ENCODE peak calls at places on chromosome 10, in four cellular contexts. L is HepG2, P is WTC11, V is K562. T is an unnamed sample.

GRCh38 chr10:35574924-35575352 is 30.2 kb upstream of the GJD4 start:
- DNase-seq in L (no peak), V (peak; percentile 33), P (peak; percentile 55), T (no peak)

GRCh38 chr10:70715853-70716795 is 43.8 kb downstream of the ADAMTS14 start:
- DNase-seq in V (peak; percentile 94), L (peak; percentile 19), P (no peak), T (peak; percentile 9)

GRCh38 chr10:6843477-6843876 is 263.4 kb upstream of the PRKCQ start:
- DNase-seq in L (no peak), V (peak; percentile 15), P (no peak), T (peak; percentile 1)

GRCh38 chr10:13518076-13518692 is 10.6 kb downstream of the BEND7 start:
- DNase-seq in L (no peak), P (peak; percentile 70), V (peak; percentile 32), T (no peak)

GRCh38 chr10:59678884-59679301 is 30.8 kb downstream of the SLC16A9 start:
- DNase-seq in P (no peak), L (no peak), V (no peak), T (no peak)

GRCh38 chr10:124446830-124447740 is 2.8 kb downstream of the NKX1-2 start:
- DNase-seq in V (no peak), L (no peak), P (peak; percentile 37), T (no peak)

GRCh38 chr10:101155896-101156295 is 24.8 kb downstream of the TLX1 start:
- DNase-seq in P (no peak), V (no peak), L (no peak), T (no peak)

GRCh38 chr10:75542902-75543301 is 111.5 kb downstream of the LRMDA start:
- DNase-seq in V (no peak), P (no peak), L (no peak), T (no peak)

GRCh38 chr10:126469692-126470091 is 81.4 kb upstream of the ADAM12 start:
- DNase-seq in P (no peak), V (no peak), L (no peak), T (no peak)

GRCh38 chr10:97328646-97329453 is 5.7 kb downstream of the FRAT2 start:
- DNase-seq in P (no peak), L (peak; percentile 90), V (no peak), T (no peak)

GRCh38 chr10:122323941-122324675 is 50.4 kb upstream of the PLEKHA1 start:
- DNase-seq in V (no peak), P (no peak), L (no peak), T (no peak)

GRCh38 chr10:80141696-80142460 is 9.3 kb downstream of the PLAC9 start:
- DNase-seq in V (no peak), L (no peak), P (no peak), T (no peak)

GRCh38 chr10:27448926-27449325 is 55.2 kb upstream of the RAB18 start:
- DNase-seq in V (no peak), P (no peak), L (peak; percentile 4), T (no peak)

GRCh38 chr10:9825491-9826018 is 1192.1 kb upstream of the CELF2 start:
- DNase-seq in L (no peak), V (peak; percentile 55), P (no peak), T (no peak)

GRCh38 chr10:6507311-6507710 is 72.8 kb downstream of the PRKCQ start:
- DNase-seq in P (no peak), V (no peak), L (no peak), T (peak; percentile 26)

GRCh38 chr10:128870830-128871597 is 596.0 kb upstream of the MGMT start:
- DNase-seq in L (no peak), P (no peak), V (no peak), T (no peak)

GRCh38 chr10:93593254-93593653 is 7.8 kb downstream of the RBP4 start:
- DNase-seq in V (no peak), P (no peak), L (no peak), T (no peak)

GRCh38 chr10:93591065-93591808 is 9.8 kb downstream of the RBP4 start:
- DNase-seq in L (no peak), V (no peak), P (no peak), T (no peak)

GRCh38 chr10:93594518-93594917 is 6.5 kb downstream of the RBP4 start:
- DNase-seq in V (no peak), L (no peak), P (no peak), T (no peak)

GRCh38 chr10:93595378-93596288 is 5.4 kb downstream of the RBP4 start:
- DNase-seq in L (no peak), V (no peak), P (no peak), T (no peak)

DNA sequence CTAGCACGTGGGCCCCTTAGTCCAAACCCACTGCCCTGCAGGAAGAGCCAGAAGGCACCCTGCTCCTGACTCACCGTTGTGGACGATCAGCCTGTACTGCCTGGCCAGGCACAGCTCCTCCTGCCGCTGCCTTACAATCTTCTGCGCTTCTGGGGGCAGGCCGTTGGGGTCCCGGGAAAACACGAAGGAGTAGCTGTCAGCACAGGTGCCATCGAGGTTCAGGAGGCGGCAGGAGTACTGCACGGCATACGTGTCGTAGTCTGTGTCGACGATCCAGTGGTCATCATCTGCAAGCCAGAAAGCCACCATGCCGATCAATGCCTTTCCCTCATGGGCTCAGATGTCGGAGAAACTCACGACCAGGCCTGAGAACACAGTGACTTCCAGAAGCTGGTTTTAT is 7.3 kb downstream of the RBP4 start:
- DNase-seq in P (no peak), V (no peak), L (no peak), T (no peak)
- TF ChIP-seq CREM in P (no peak), V (no peak), L (no peak), T (no peak)

GRCh38 chr10:130352291-130352645 is 216.1 kb downstream of the GLRX3 start:
- DNase-seq in V (no peak), L (no peak), P (no peak), T (no peak)
- TF ChIP-seq TCF7 in V (no peak), L (no peak), P (no peak), T (no peak)

DNA sequence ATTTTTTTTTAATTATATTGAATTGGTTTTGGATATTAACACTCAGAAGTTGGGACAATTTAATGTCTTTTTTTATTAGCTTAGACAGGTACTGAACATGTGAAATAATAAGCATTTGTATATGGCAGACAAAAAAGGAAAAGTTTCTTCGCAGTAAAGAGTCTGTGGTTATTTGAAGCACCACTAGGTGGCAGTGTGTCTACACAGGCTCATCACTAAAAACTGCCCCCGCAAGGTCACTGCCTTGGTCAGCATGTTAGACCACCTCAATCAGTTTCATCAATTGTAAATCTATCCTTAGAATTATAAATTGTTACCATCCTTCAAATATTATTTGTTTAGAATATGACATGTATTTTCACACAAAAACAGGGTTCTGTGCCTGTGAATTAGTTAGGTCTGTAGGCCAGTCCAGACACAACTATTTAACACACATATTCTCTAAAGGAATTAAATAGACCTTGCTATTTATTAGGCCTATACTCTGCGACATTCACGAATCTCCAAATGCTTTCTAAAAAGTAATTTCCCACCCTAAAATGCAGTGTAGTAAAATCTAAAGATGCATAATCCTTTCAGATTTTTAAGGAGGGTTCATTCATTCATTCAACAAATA is 17.0 kb downstream of the PNLIPRP3 start:
- DNase-seq in V (peak; percentile 46), L (peak; percentile 23), P (peak; percentile 31), T (peak; percentile 3)
- TF ChIP-seq CREM in V (no peak), L (no peak), P (no peak), T (no peak)

GRCh38 chr10:133314911-133315310 is 6.2 kb downstream of the ZNF511 start:
- DNase-seq in P (no peak), V (no peak), L (no peak), T (no peak)

GRCh38 chr10:133315847-133316246 is 7.1 kb downstream of the ZNF511 start:
- DNase-seq in L (peak; percentile 27), P (no peak), V (no peak), T (no peak)

GRCh38 chr10:133316732-133317131 is 8.0 kb downstream of the ZNF511 start:
- DNase-seq in L (no peak), P (no peak), V (no peak), T (no peak)

GRCh38 chr10:133316266-133316665 is 7.6 kb downstream of the ZNF511 start:
- DNase-seq in L (no peak), V (no peak), P (no peak), T (no peak)

DNA sequence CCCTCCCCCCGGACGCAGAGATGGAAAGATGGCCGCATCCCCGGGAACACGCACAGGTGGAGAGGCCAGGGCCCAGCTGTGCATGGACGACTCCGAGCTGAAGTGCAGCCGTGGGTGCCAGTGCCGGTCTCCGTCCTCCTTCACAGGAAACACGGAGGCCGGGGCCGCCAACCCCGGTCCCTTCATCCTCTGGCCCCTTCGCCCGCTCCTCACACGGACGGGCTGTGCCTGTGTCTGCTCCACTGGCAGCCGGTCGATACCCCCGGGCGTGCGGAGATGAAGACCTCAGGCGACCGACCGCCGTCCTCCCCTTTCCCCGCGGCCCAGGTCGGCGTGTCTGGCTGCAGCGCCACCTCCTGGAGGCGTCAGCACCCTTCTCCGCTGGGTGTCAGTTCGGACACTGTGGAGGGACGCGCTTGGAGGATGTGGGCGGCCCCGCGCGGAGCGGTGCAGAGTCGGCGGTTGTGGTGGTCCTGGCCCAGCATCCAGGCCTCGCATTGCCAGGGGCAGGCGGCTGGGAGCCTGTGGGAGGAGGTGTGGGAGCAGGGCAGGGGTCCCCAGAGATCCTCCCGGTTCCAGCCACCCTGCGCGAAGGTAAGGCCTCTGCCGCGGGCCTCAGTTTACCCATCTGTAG is 9.9 kb downstream of the ZNF511 start:
- DNase-seq in L (peak; percentile 56), P (peak; percentile 86), V (peak; percentile 62), T (no peak)
- TF ChIP-seq TCF7 in L (no peak), P (no peak), V (no peak), T (no peak)

GRCh38 chr10:62853710-62854109 is 37.5 kb upstream of the EGR2 start:
- DNase-seq in L (no peak), V (no peak), P (no peak), T (no peak)

GRCh38 chr10:62847433-62847832 is 31.3 kb upstream of the EGR2 start:
- DNase-seq in V (no peak), P (no peak), L (no peak), T (no peak)

GRCh38 chr10:62852961-62853702 is 37.0 kb upstream of the EGR2 start:
- DNase-seq in L (no peak), V (no peak), P (no peak), T (peak; percentile 75)

GRCh38 chr10:62850646-62851045 is 34.5 kb upstream of the EGR2 start:
- DNase-seq in V (no peak), L (no peak), P (no peak), T (no peak)

DNA sequence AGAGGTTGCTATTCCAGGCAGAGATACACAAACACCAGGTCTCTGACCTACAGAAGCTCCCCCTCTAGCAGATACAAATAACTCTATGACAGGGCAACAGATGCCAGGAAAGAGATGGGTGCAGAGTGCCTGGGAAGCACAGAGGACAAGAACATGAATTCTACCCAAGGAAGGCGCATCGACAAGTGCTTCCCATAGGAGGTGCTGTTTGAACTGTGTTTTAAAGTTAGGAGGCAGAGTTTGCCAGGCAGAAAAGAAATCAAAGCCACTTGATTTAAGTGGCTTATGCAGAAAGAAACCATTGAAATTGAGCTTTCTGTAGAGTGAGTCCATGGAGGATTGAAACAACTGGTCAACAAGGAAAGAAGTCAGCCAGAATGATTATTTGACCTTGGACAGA is 35.3 kb upstream of the EGR2 start:
- DNase-seq in P (peak; percentile 56), V (no peak), L (no peak), T (no peak)
- TF ChIP-seq CREM in P (no peak), V (no peak), L (no peak), T (no peak)